ENCODE peak calls at places on chromosomes 7 and 10, in six cellular contexts. X is astrocyte of the spinal cord, C is cardiac muscle cell, M is lower lobe of right lung, Z is DMS53, O is T-cell. T is an unnamed sample.

GRCh38 chr10:130711072-130711471 is 574.9 kb downstream of the GLRX3 start:
- DNase-seq in X (no peak), C (no peak), M (no peak), Z (no peak), O (no peak), T (no peak)

GRCh38 chr10:126062132-126063032 is 166.0 kb downstream of the FANK1 start:
- DNase-seq in X (peak; percentile 98), C (no peak), M (peak; percentile 66), Z (peak; percentile 82), O (no peak), T (peak; percentile 84)

GRCh38 chr10:51832652-51833383 is 133.4 kb upstream of the CSTF2T start:
- DNase-seq in X (peak; percentile 76), C (no peak), M (no peak), Z (peak; percentile 84), O (no peak), T (no peak)

GRCh38 chr10:35161906-35162305 is 35.3 kb downstream of the CREM start:
- DNase-seq in X (no peak), C (no peak), M (no peak), Z (no peak), O (no peak), T (no peak)

GRCh38 chr10:14447112-14447839 is 116.6 kb upstream of the FRMD4A start:
- DNase-seq in X (no peak), C (no peak), M (no peak), Z (no peak), O (no peak), T (no peak)

GRCh38 chr10:90125406-90125805 is 424.0 kb downstream of the KIF20B start:
- DNase-seq in X (peak; percentile 8), C (no peak), M (no peak), Z (no peak), O (no peak), T (no peak)

GRCh38 chr7:50197547-50197946 is 104.5 kb upstream of the ZPBP start:
- DNase-seq in X (no peak), C (no peak), M (no peak), Z (peak; percentile 98), O (peak; percentile 46), T (no peak)

GRCh38 chr7:55155351-55156117 is 136.7 kb downstream of the EGFR start:
- DNase-seq in X (no peak), C (no peak), M (no peak), Z (no peak), O (no peak), T (no peak)

GRCh38 chr10:48440771-48441170 is 134.3 kb downstream of the MAPK8 start:
- DNase-seq in X (no peak), C (no peak), M (no peak), Z (no peak), O (no peak), T (no peak)

GRCh38 chr7:44287488-44288380 is 37.7 kb downstream of the CAMK2B start:
- DNase-seq in X (no peak), C (no peak), M (peak; percentile 42), Z (no peak), O (no peak), T (peak; percentile 40)

GRCh38 chr7:133857376-133858119 is 269.6 kb upstream of the LRGUK start:
- DNase-seq in X (no peak), C (no peak), M (peak; percentile 41), Z (no peak), O (no peak), T (no peak)

GRCh38 chr10:7397049-7397448 is 13.8 kb downstream of the SFMBT2 start:
- DNase-seq in X (peak; percentile 32), C (no peak), M (no peak), Z (no peak), O (no peak), T (no peak)

GRCh38 chr10:87608756-87609155 is 50.9 kb upstream of the PAPSS2 start:
- DNase-seq in X (no peak), C (no peak), M (no peak), Z (no peak), O (no peak), T (no peak)

GRCh38 chr10:30848396-30849032 is 183.2 kb downstream of the ZNF438 start:
- DNase-seq in X (no peak), C (no peak), M (no peak), Z (no peak), O (no peak), T (no peak)

GRCh38 chr10:109475704-109476103 is 447.6 kb downstream of the XPNPEP1 start:
- DNase-seq in X (no peak), C (no peak), M (no peak), Z (no peak), O (no peak), T (no peak)

GRCh38 chr7:34747842-34748241 is 89.8 kb downstream of the NPSR1 start:
- DNase-seq in X (peak; percentile 9), C (no peak), M (no peak), Z (peak; percentile 95), O (no peak), T (no peak)

GRCh38 chr10:31549936-31550335 is 230.9 kb downstream of the ZEB1 start:
- DNase-seq in X (no peak), C (no peak), M (no peak), Z (no peak), O (no peak), T (no peak)

GRCh38 chr10:63866075-63866746 is 345.0 kb downstream of the REEP3 start:
- DNase-seq in X (peak; percentile 52), C (peak; percentile 83), M (no peak), Z (peak; percentile 71), O (no peak), T (peak; percentile 46)

GRCh38 chr10:22429981-22430421 is 84.7 kb downstream of the SPAG6 start:
- DNase-seq in X (no peak), C (no peak), M (no peak), Z (no peak), O (no peak), T (no peak)

GRCh38 chr7:128704909-128705308 is 32.8 kb downstream of the GARIN1A start:
- DNase-seq in X (no peak), C (no peak), M (no peak), Z (no peak), O (no peak), T (no peak)

GRCh38 chr7:65449505-65449852 is 75.8 kb downstream of the ZNF92 start:
- DNase-seq in X (no peak), C (no peak), M (no peak), Z (no peak), O (no peak), T (no peak)

GRCh38 chr10:76415559-76415958 is 984.1 kb downstream of the LRMDA start:
- DNase-seq in X (no peak), C (no peak), M (no peak), Z (no peak), O (no peak), T (no peak)

GRCh38 chr7:144027070-144027469 is 21.7 kb upstream of the OR2A5 start:
- DNase-seq in X (peak; percentile 46), C (peak; percentile 31), M (no peak), Z (peak; percentile 62), O (no peak), T (no peak)

GRCh38 chr10:112696587-112696986 is 249.6 kb downstream of the VTI1A start:
- DNase-seq in X (no peak), C (no peak), M (no peak), Z (no peak), O (no peak), T (no peak)

GRCh38 chr10:124482401-124482800 is 20.8 kb downstream of the LHPP start:
- DNase-seq in X (no peak), C (no peak), M (no peak), Z (no peak), O (no peak), T (no peak)

GRCh38 chr7:1844336-1844955 is 174.4 kb downstream of the ELFN1 start:
- DNase-seq in X (no peak), C (no peak), M (peak; percentile 41), Z (no peak), O (no peak), T (no peak)

GRCh38 chr10:61860964-61861758 is 40.3 kb upstream of the ARID5B start:
- DNase-seq in X (no peak), C (no peak), M (no peak), Z (no peak), O (no peak), T (no peak)

GRCh38 chr7:6691609-6692106 is 15.1 kb downstream of the ZNF12 start:
- DNase-seq in X (peak; percentile 41), C (no peak), M (no peak), Z (peak; percentile 73), O (no peak), T (no peak)

GRCh38 chr10:1198453-1199344 is 142.5 kb downstream of the WDR37 start:
- DNase-seq in X (no peak), C (peak; percentile 10), M (peak; percentile 27), Z (peak; percentile 53), O (no peak), T (no peak)

GRCh38 chr7:87220734-87221215 is 1.2 kb upstream of the TMEM243 start:
- DNase-seq in X (no peak), C (peak; percentile 18), M (no peak), Z (peak; percentile 74), O (no peak), T (peak; percentile 48)

GRCh38 chr10:77763453-77764430 is 126.1 kb upstream of the KCNMA1 start:
- DNase-seq in X (no peak), C (peak; percentile 17), M (no peak), Z (no peak), O (no peak), T (no peak)

GRCh38 chr7:105831824-105832535 is 44.4 kb downstream of the ATXN7L1 start:
- DNase-seq in X (no peak), C (no peak), M (no peak), Z (no peak), O (no peak), T (no peak)